ENCODE peak calls at places on chromosomes 7 and 10, in six cellular contexts. N is GM23338, Q is cardiac muscle cell, O is HCEC 1CT, J is epithelial cell of esophagus, Y is body of pancreas. B is an unnamed sample.

GRCh38 chr7:111324228-111324627 is 233.3 kb downstream of the LRRN3 start:
- DNase-seq in N (no peak), Q (no peak), O (no peak), J (no peak), Y (no peak), B (no peak)

GRCh38 chr10:132447446-132448247 is 50.6 kb downstream of the PWWP2B start:
- DNase-seq in N (peak; percentile 66), Q (peak; percentile 71), O (peak; percentile 52), J (peak; percentile 99), Y (peak; percentile 64), B (no peak)

GRCh38 chr7:127189074-127189473 is 63.7 kb downstream of the GRM8 start:
- DNase-seq in N (no peak), Q (no peak), O (no peak), J (peak; percentile 4), Y (no peak), B (no peak)

GRCh38 chr7:102431617-102432298 is 1.6 kb upstream of the ORAI2 start:
- DNase-seq in N (no peak), Q (no peak), O (no peak), J (peak; percentile 28), Y (peak; percentile 27), B (peak; percentile 98)

GRCh38 chr10:1347962-1348772 is 292.0 kb downstream of the WDR37 start:
- DNase-seq in N (no peak), Q (no peak), O (no peak), J (no peak), Y (no peak), B (no peak)

GRCh38 chr7:135855836-135856235 is 107.2 kb upstream of the FAM180A start:
- DNase-seq in N (peak; percentile 40), Q (peak; percentile 28), O (no peak), J (peak; percentile 84), Y (no peak), B (no peak)

GRCh38 chr7:96449094-96449493 is 127.2 kb upstream of the SLC25A13 start:
- DNase-seq in N (peak; percentile 1), Q (no peak), O (no peak), J (no peak), Y (no peak), B (no peak)

GRCh38 chr10:112643600-112643999 is 196.6 kb downstream of the VTI1A start:
- DNase-seq in N (no peak), Q (no peak), O (no peak), J (peak; percentile 51), Y (no peak), B (no peak)

GRCh38 chr7:30923009-30923773 is 11.5 kb downstream of the AQP1 start:
- DNase-seq in N (no peak), Q (no peak), O (no peak), J (no peak), Y (peak; percentile 1), B (no peak)

B was measured in cerebellar nuclear complex.